ENCODE peak calls at places on chromosomes 1 and 21, in four cellular contexts. Q is stomach, Y is uterus, C is ovary. R is an unnamed sample.

GRCh38 chr1:30310966-30311742 is 412.2 kb downstream of the MATN1 start:
- DNase-seq in Y (no peak), Q (peak; percentile 21), C (no peak), R (no peak)

GRCh38 chr1:114122891-114123621 is 30.6 kb downstream of the SYT6 start:
- DNase-seq in Y (no peak), Q (no peak), C (no peak), R (no peak)

GRCh38 chr1:238954865-238955264 is 431.5 kb upstream of the CHRM3 start:
- DNase-seq in Q (no peak), C (no peak), Y (no peak), R (no peak)

GRCh38 chr21:16797530-16797929 is 715.3 kb upstream of the CXADR start:
- DNase-seq in C (no peak), Y (no peak), Q (no peak), R (no peak)

GRCh38 chr1:109769335-109770078 is 5.8 kb upstream of the EPS8L3 start:
- DNase-seq in Y (peak; percentile 5), Q (peak; percentile 16), C (no peak), R (no peak)

GRCh38 chr21:46153259-46154154 is 1.9 kb downstream of the FTCD start:
- DNase-seq in Y (peak; percentile 74), C (peak; percentile 74), Q (peak; percentile 58), R (peak; percentile 47)

GRCh38 chr1:243912347-243912746 is 62.3 kb upstream of the AKT3 start:
- DNase-seq in Y (no peak), C (no peak), Q (no peak), R (no peak)

GRCh38 chr1:70220015-70220414 is 1.2 kb upstream of the SRSF11 start:
- DNase-seq in Q (no peak), Y (no peak), C (no peak), R (no peak)

GRCh38 chr1:78833491-78833890 is 173.0 kb downstream of the ADGRL4 start:
- DNase-seq in C (no peak), Y (no peak), Q (no peak), R (peak; percentile 93)

GRCh38 chr1:77970192-77970591 is 8.7 kb downstream of the FUBP1 start:
- DNase-seq in Q (no peak), Y (no peak), C (no peak), R (no peak)

GRCh38 chr1:211370669-211371068 is 44.0 kb downstream of the TRAF5 start:
- DNase-seq in C (no peak), Q (no peak), Y (no peak), R (no peak)

GRCh38 chr1:166698771-166699170 is 140.5 kb upstream of the POGK start:
- DNase-seq in C (no peak), Q (no peak), Y (no peak), R (no peak)

GRCh38 chr1:97379387-97380075 is 541.3 kb downstream of the DPYD start:
- DNase-seq in C (no peak), Y (no peak), Q (no peak), R (no peak)

GRCh38 chr1:15684468-15685283 is 556 bp downstream of the PLEKHM2 start:
- DNase-seq in Y (peak; percentile 39), Q (peak; percentile 51), C (peak; percentile 33), R (peak; percentile 47)

GRCh38 chr1:106755682-106756406 is 300.6 kb upstream of the PRMT6 start:
- DNase-seq in Y (no peak), Q (no peak), C (no peak), R (no peak)

DNA sequence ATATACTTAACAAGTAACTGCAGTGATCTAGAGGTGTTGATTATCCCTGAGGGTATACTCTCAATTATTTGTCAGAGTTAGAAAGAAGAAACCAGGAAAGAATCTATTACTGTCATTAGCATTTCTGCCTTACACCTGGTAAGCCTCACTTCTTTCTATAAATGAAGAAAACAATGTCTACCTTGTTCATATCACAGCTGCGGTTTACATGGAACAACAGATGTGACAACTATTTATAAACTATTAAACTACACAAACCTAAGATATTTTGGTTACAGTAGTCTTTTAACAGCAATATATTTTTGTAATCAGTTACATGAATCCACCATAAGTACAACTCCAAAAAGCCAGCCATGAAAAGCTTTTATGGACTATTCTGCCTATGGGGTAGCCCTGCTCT is 40.7 kb downstream of the GON4L start:
- DNase-seq in C (no peak), Q (no peak), Y (no peak), R (no peak)
- H3K27ac ChIP-seq in C (no peak overlapping the region), Q (no peak overlapping the region), Y (no peak overlapping the region), R (no peak overlapping the region)

GRCh38 chr1:201283836-201284553 is 689 bp downstream of the PKP1 start:
- DNase-seq in Y (no peak), C (no peak), Q (no peak), R (no peak)

GRCh38 chr1:201281573-201281972 is 1.7 kb upstream of the PKP1 start:
- DNase-seq in Q (peak; percentile 40), Y (no peak), C (no peak), R (no peak)

GRCh38 chr1:201284636-201285035 is 1.3 kb downstream of the PKP1 start:
- DNase-seq in C (no peak), Q (no peak), Y (no peak), R (no peak)

GRCh38 chr1:201282216-201282615 is 1.1 kb upstream of the PKP1 start:
- DNase-seq in Y (no peak), C (no peak), Q (no peak), R (no peak)

GRCh38 chr1:201282931-201283829 is at the start of gene PKP1:
- DNase-seq in C (no peak), Y (no peak), Q (peak; percentile 49), R (no peak)
- TF ChIP-seq POLR2A in C (no peak), Y (no peak), Q (no peak), R (no peak)

GRCh38 chr1:220219136-220219442 is 53.2 kb downstream of the RAB3GAP2 start:
- DNase-seq in Y (no peak), C (no peak), Q (no peak), R (no peak)
- H3K27ac ChIP-seq in Y (no peak overlapping the region), C (no peak overlapping the region), Q (no peak overlapping the region), R (no peak overlapping the region)

GRCh38 chr1:199856381-199856780 is 171.1 kb upstream of the NR5A2 start:
- DNase-seq in Y (no peak), Q (no peak), C (no peak), R (no peak)
- TF ChIP-seq POLR2A in Y (no peak), Q (no peak), C (no peak), R (no peak)

GRCh38 chr1:50985094-50985493 is 15.0 kb downstream of the CDKN2C start:
- DNase-seq in Y (no peak), Q (no peak), C (no peak), R (no peak)

GRCh38 chr1:50992532-50993318 is 22.7 kb downstream of the CDKN2C start:
- DNase-seq in Q (no peak), C (no peak), Y (no peak), R (no peak)

GRCh38 chr1:50993645-50994044 is 23.6 kb downstream of the CDKN2C start:
- DNase-seq in C (no peak), Q (no peak), Y (no peak), R (no peak)

GRCh38 chr1:50994997-50995396 is 25.0 kb downstream of the CDKN2C start:
- DNase-seq in Q (no peak), C (no peak), Y (no peak), R (no peak)

DNA sequence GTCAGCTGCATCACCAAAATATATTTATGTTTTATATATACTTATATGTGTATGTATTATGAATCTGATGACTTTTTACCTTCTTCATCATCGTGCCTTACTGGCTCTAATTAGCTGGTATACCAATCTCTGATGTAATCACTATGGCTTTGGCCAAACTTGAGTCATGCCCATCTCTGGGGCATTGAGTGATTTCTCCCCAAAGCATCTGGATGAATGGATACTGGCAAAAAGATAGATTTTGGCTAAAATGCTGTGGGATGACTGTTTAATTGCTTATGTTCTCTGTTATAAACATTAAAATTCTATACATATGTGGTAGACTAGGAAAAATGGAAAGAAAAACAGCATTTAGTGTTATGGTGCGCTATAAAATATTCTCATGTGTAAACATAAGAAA is 19.6 kb downstream of the CDKN2C start:
- DNase-seq in C (no peak), Y (no peak), Q (no peak), R (no peak)
- H3K27ac ChIP-seq in C (no peak overlapping the region), Y (no peak overlapping the region), Q (no peak overlapping the region), R (no peak overlapping the region)

GRCh38 chr21:42012344-42012743 is 2.2 kb upstream of the ZBTB21 start:
- DNase-seq in Y (no peak), Q (no peak), C (no peak), R (no peak)
- TF ChIP-seq POLR2A in Y (no peak), Q (no peak), C (no peak), R (no peak)

DNA sequence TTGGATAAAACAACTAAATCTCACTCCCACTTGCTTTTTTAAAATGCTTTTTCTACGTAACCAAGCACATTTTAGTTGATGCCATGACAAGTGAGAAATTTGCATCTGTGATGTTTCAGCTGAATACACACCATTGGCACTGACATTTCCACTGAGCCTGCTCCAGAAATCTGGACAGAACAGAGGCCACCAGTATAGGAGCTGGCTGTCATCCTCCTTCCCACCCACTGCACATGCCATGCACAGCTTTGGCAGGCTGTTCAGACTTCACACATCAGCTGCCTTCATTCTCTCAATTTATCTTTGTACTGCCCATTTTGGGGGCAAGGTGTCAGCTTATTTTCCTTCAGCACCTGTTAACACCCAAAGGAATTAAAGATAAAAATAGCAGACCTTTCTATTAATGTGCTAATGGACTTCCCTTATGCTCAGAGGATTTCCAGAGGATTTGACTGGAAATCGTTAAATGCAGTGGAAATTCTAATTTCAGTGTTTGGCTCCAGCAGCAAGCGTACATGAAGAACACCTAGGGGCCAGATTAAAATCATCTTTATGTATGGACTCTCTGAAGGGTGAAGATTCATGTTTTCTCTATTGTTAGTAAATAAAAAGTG is 12.9 kb upstream of the PODN start:
- DNase-seq in Q (no peak), Y (no peak), C (no peak), R (no peak)
- H3K27ac ChIP-seq in Q (no peak overlapping the region), Y (peak overlapping the region; percentile 47), C (no peak overlapping the region), R (peak overlapping the region; percentile 95)

GRCh38 chr1:9626201-9626608 is 25.3 kb upstream of the PIK3CD start:
- DNase-seq in Q (no peak), C (no peak), Y (no peak), R (no peak)
- TF ChIP-seq POLR2A in Q (no peak), C (no peak), Y (no peak), R (no peak)

GRCh38 chr1:40120128-40120527 is 23.1 kb upstream of the PPT1 start:
- DNase-seq in C (no peak), Y (no peak), Q (no peak), R (no peak)
- H3K27ac ChIP-seq in C (no peak overlapping the region), Y (no peak overlapping the region), Q (no peak overlapping the region), R (no peak overlapping the region)